ENCODE peak calls at places on chromosomes 12 and 14, in eight cellular contexts. I is pancreas; R is GDM1; E is activated CD8-positive, alpha-beta memory T cell treated with anti-CD3 and anti-CD28 coated beads for 1 hour; Y is WTC11; U is HT1080; B is C1 segment of cervical spinal cord; N is midbrain. Q is an unnamed sample.

GRCh38 chr12:19003987-19004619 is 125.4 kb upstream of the PLEKHA5 start:
- DNase-seq in N (no peak), I (no peak), R (no peak), U (no peak), E (no peak), Y (peak), B (no peak), Q (no peak)

GRCh38 chr14:104813286-104813685 is 12.4 kb downstream of the ZBTB42 start:
- DNase-seq in Y (no peak), U (no peak), N (no peak), B (no peak), R (no peak), E (no peak), I (no peak), Q (no peak)

GRCh38 chr14:99131632-99132271 is 140.2 kb downstream of the BCL11B start:
- DNase-seq in Y (no peak), E (no peak), B (no peak), I (no peak), R (no peak), U (no peak), N (no peak), Q (no peak)

GRCh38 chr12:52230364-52231281 is 2.4 kb upstream of the KRT7 start:
- DNase-seq in Y (no peak), N (no peak), E (no peak), B (no peak), U (peak), I (no peak), R (no peak), Q (no peak)

GRCh38 chr14:92456215-92457017 is 57.2 kb upstream of the RIN3 start:
- DNase-seq in E (no peak), I (no peak), B (no peak), Y (peak), R (no peak), N (peak), U (peak), Q (no peak)

GRCh38 chr14:91317381-91318313 is 73.1 kb upstream of the GPR68 start:
- DNase-seq in U (peak), R (peak), I (peak), N (no peak), Y (no peak), B (no peak), E (peak), Q (no peak)

GRCh38 chr12:77594386-77594785 is 236.3 kb upstream of the NAV3 start:
- DNase-seq in B (no peak), Y (no peak), N (no peak), U (no peak), R (no peak), E (no peak), I (no peak), Q (no peak)

GRCh38 chr12:113244015-113244983 is 23.0 kb downstream of the TPCN1 start:
- DNase-seq in U (no peak), N (peak), I (peak), R (no peak), E (no peak), Y (no peak), B (no peak), Q (no peak)

GRCh38 chr12:89355243-89356068 is 3.2 kb upstream of the DUSP6 start:
- DNase-seq in I (no peak), U (no peak), Y (no peak), N (no peak), E (no peak), R (no peak), B (no peak), Q (no peak)

GRCh38 chr12:104673294-104674062 is 216.7 kb downstream of the CHST11 start:
- DNase-seq in N (no peak), U (no peak), Y (no peak), E (no peak), B (no peak), R (no peak), I (no peak), Q (no peak)

GRCh38 chr14:63764103-63764502 is 36.2 kb upstream of the SGPP1 start:
- DNase-seq in E (no peak), B (no peak), R (no peak), U (no peak), I (no peak), N (no peak), Y (no peak), Q (no peak)

GRCh38 chr12:57370696-57371095 is 60.1 kb downstream of the R3HDM2 start:
- DNase-seq in B (no peak), I (no peak), R (no peak), U (no peak), N (no peak), Y (no peak), E (no peak), Q (no peak)

GRCh38 chr14:57293851-57294837 is 25.4 kb downstream of the AP5M1 start:
- DNase-seq in N (no peak), U (no peak), Y (no peak), I (no peak), E (no peak), R (no peak), B (no peak), Q (no peak)

GRCh38 chr14:76953196-76953945 is 75.1 kb downstream of the IRF2BPL start:
- DNase-seq in I (peak), N (peak), R (peak), U (peak), B (no peak), Y (no peak), E (no peak), Q (no peak)

GRCh38 chr12:89236237-89236636 is 116.1 kb downstream of the DUSP6 start:
- DNase-seq in I (no peak), R (no peak), U (peak), E (no peak), N (no peak), B (no peak), Y (no peak), Q (no peak)

GRCh38 chr12:32134144-32134888 is 27.7 kb downstream of the BICD1 start:
- DNase-seq in Y (no peak), U (peak), I (no peak), E (no peak), R (peak), N (peak), B (no peak), Q (no peak)

GRCh38 chr12:110104188-110104969 is 19.8 kb upstream of the IFT81 start:
- DNase-seq in R (no peak), Y (no peak), I (no peak), U (no peak), N (no peak), E (no peak), B (no peak), Q (no peak)

GRCh38 chr14:90715993-90716392 is 100.2 kb downstream of the TTC7B start:
- DNase-seq in B (no peak), N (no peak), E (no peak), Y (no peak), U (no peak), I (no peak), R (no peak), Q (no peak)

GRCh38 chr12:53726946-53727309 is 324 bp downstream of the CALCOCO1 start:
- DNase-seq in R (no peak), E (no peak), B (no peak), Y (no peak), U (peak), N (no peak), I (no peak), Q (no peak)

GRCh38 chr12:126480396-126480795 is 1415.2 kb downstream of the AACS start:
- DNase-seq in Y (no peak), U (no peak), E (no peak), B (no peak), R (no peak), N (no peak), I (no peak), Q (no peak)

GRCh38 chr12:122841544-122842321 is 6.5 kb downstream of the HIP1R start:
- DNase-seq in E (no peak), B (no peak), I (no peak), Y (no peak), N (peak), U (no peak), R (no peak), Q (no peak)

GRCh38 chr14:77026930-77027537 is 1.5 kb downstream of the IRF2BPL start:
- DNase-seq in B (no peak), N (peak), Y (peak), R (peak), E (peak), I (peak), U (no peak), Q (no peak)

GRCh38 chr14:55354500-55354899 is 57.1 kb downstream of the ATG14 start:
- DNase-seq in I (peak), N (peak), U (peak), E (no peak), R (peak), B (no peak), Y (peak), Q (no peak)

Q was measured in epithelial cell of prostate.